ENCODE peak calls at places on chromosomes 5 and 9, in eight cellular contexts. I is DND-41, V is hepatocyte, E is A673, O is fibroblast of lung, U is AG10803, T is foreskin fibroblast, H is lower lobe of right lung. M is an unnamed sample.
A peak's percentile ranks its signal among the peaks of the same experiment; 100 is the strongest.

GRCh38 chr5:43425965-43426364 is 13.8 kb upstream of the CCL28 start:
- DNase-seq in V (peak; percentile 25), I (no peak), H (no peak), O (peak; percentile 98), U (peak; percentile 74), E (no peak), T (peak; percentile 84), M (peak; percentile 82)

GRCh38 chr9:88280816-88281382 is 107.3 kb upstream of the SPIN1 start:
- DNase-seq in U (no peak), T (no peak), V (no peak), O (peak; percentile 80), I (peak; percentile 17), E (no peak), H (no peak), M (peak; percentile 49)

GRCh38 chr5:112546946-112547647 is 128.0 kb upstream of the EPB41L4A start:
- DNase-seq in V (no peak), T (no peak), H (no peak), U (no peak), I (no peak), O (no peak), E (peak; percentile 7), M (no peak)

GRCh38 chr9:121906074-121906520 is 187.0 kb downstream of the TTLL11 start:
- DNase-seq in T (peak; percentile 74), H (no peak), O (no peak), I (no peak), E (peak; percentile 26), U (peak; percentile 95), V (no peak), M (peak; percentile 74)

GRCh38 chr5:178312900-178313299 is 80.3 kb upstream of the PHYKPL start:
- DNase-seq in E (no peak), T (no peak), U (no peak), H (peak; percentile 75), O (no peak), V (no peak), I (no peak), M (peak; percentile 4)

GRCh38 chr5:107781451-107781850 is 110.7 kb upstream of the EFNA5 start:
- DNase-seq in H (no peak), I (no peak), U (no peak), T (no peak), O (peak; percentile 70), V (no peak), E (no peak), M (peak; percentile 14)

GRCh38 chr5:38189031-38189632 is 69.2 kb upstream of the EGFLAM start:
- DNase-seq in T (no peak), U (peak; percentile 1), V (peak; percentile 22), H (no peak), E (no peak), I (no peak), O (no peak), M (no peak)

GRCh38 chr9:119961774-119962408 is 592.7 kb upstream of the BRINP1 start:
- DNase-seq in I (no peak), U (no peak), H (peak; percentile 56), V (peak; percentile 71), O (no peak), E (peak; percentile 38), T (peak; percentile 33), M (peak; percentile 45)

GRCh38 chr5:179795049-179795862 is 1.5 kb downstream of the LTC4S start:
- DNase-seq in I (no peak), O (no peak), U (no peak), T (no peak), V (peak; percentile 63), E (no peak), H (peak; percentile 65), M (no peak)

GRCh38 chr5:141506381-141507155 is 17.7 kb downstream of the PCDHGC5 start:
- DNase-seq in O (no peak), V (no peak), E (no peak), I (no peak), H (no peak), U (no peak), T (no peak), M (no peak)

GRCh38 chr9:89446440-89447310 is 51.2 kb downstream of the SEMA4D start:
- DNase-seq in O (no peak), H (no peak), U (no peak), I (no peak), V (no peak), E (no peak), T (no peak), M (no peak)

GRCh38 chr9:96020822-96021615 is 145.5 kb downstream of the ERCC6L2 start:
- DNase-seq in T (peak; percentile 52), U (no peak), O (no peak), V (peak; percentile 50), I (no peak), E (peak; percentile 41), H (no peak), M (no peak)

GRCh38 chr5:95808686-95809413 is 13.7 kb downstream of the GLRX start:
- DNase-seq in V (peak; percentile 73), I (peak; percentile 91), E (peak; percentile 96), H (peak; percentile 66), O (no peak), T (peak; percentile 88), U (peak; percentile 72), M (peak; percentile 90)

GRCh38 chr5:131932235-131932634 is 13.2 kb downstream of the MEIKIN start:
- DNase-seq in H (no peak), U (no peak), T (no peak), E (no peak), O (no peak), I (no peak), V (no peak), M (no peak)

GRCh38 chr9:136268318-136268717 is 22.7 kb upstream of the QSOX2 start:
- DNase-seq in O (no peak), H (no peak), V (peak; percentile 32), T (peak; percentile 45), I (no peak), E (no peak), U (no peak), M (no peak)

GRCh38 chr5:138444078-138444773 is 5.4 kb downstream of the REEP2 start:
- DNase-seq in O (no peak), E (no peak), U (no peak), I (no peak), T (no peak), H (no peak), V (no peak), M (no peak)

GRCh38 chr5:83554133-83554532 is 82.6 kb downstream of the VCAN start:
- DNase-seq in O (no peak), E (no peak), V (no peak), T (no peak), U (no peak), H (no peak), I (no peak), M (no peak)

GRCh38 chr5:59358497-59358896 is 535.0 kb downstream of the PDE4D start:
- DNase-seq in H (no peak), U (no peak), O (peak; percentile 59), T (peak; percentile 50), I (no peak), V (peak; percentile 58), E (no peak), M (peak; percentile 11)

GRCh38 chr5:97134634-97135033 is 7.8 kb downstream of the LIX1 start:
- DNase-seq in E (no peak), H (no peak), T (no peak), U (no peak), O (no peak), V (no peak), I (no peak), M (no peak)

GRCh38 chr9:130430734-130431535 is 13.8 kb upstream of the ASS1 start:
- DNase-seq in T (no peak), H (no peak), E (no peak), I (no peak), O (no peak), U (no peak), V (no peak), M (no peak)

GRCh38 chr5:18465833-18466681 is 831.8 kb downstream of the TAF11L14 start:
- DNase-seq in H (no peak), I (peak; percentile 45), E (peak; percentile 77), O (peak; percentile 43), V (peak; percentile 62), T (peak; percentile 2), U (peak; percentile 45), M (peak; percentile 46)

DNA sequence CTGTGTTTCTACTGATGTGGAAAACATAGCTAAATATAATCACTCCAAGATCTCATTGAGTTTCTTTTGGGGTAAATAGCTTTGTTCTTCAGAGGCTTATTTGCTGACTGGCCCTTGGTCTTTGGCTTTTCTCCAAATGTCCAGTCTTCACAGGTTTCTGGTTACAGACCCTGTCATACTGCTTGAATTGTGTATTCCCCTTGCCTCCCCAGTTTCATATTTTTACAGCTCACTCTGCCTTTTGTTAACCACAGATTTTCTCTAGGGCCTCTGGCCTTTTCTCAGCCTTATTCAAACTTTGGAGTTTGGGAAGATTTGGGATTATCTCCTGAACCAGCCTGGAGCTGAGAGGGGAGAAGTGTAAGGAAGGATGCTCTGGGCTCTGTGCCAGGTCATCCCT is 23.9 kb downstream of the ISOC1 start:
- DNase-seq in U (no peak), H (no peak), O (peak; percentile 22), I (no peak), E (no peak), V (no peak), T (no peak), M (peak; percentile 19)
- H3K4me3 ChIP-seq in U (no peak overlapping the region), H (no peak overlapping the region), O (no peak overlapping the region), I (no peak overlapping the region), E (no peak overlapping the region), V (no peak overlapping the region), T (no peak overlapping the region), M (no peak overlapping the region)

GRCh38 chr5:23977365-23977764 is 470.0 kb downstream of the PRDM9 start:
- DNase-seq in E (no peak), T (no peak), H (no peak), O (no peak), I (no peak), U (no peak), V (no peak), M (no peak)

DNA sequence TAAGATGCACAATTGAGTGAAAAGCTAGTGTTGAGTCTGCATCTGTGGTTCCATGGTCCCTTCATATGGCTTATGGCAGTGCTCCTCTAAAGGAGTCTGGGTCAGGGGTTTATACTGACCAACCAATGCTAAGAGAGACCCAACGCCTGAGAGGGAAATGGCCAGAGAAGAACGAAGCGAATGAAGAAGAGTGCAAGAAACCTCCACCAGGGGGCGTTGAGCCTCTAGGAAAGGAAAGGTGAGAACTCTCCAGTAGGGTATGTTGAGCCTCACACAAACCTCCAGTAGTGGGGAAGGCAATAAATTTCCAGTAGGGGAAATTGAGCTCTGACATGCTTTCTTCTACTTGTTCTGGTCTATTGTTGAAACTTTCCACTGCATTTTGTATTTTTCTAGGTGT is 470.6 kb downstream of the PRDM9 start:
- DNase-seq in O (no peak), I (peak; percentile 16), H (no peak), E (peak; percentile 60), T (peak; percentile 1), V (peak; percentile 80), U (no peak), M (no peak)
- TF ChIP-seq CTCF in O (no peak), I (peak; percentile 46), H (peak; percentile 16), E (peak; percentile 54), T (no peak), V (peak; percentile 60), U (peak; percentile 34), M (peak; percentile 28)

GRCh38 chr9:77957652-77958051 is 74.0 kb downstream of the GNAQ start:
- DNase-seq in V (no peak), E (no peak), U (no peak), H (no peak), I (peak; percentile 35), O (no peak), T (no peak), M (no peak)
- H3K4me3 ChIP-seq in V (no peak overlapping the region), E (no peak overlapping the region), U (no peak overlapping the region), H (no peak overlapping the region), I (no peak overlapping the region), O (no peak overlapping the region), T (no peak overlapping the region), M (no peak overlapping the region)

GRCh38 chr5:63960646-63961045 is 1.6 kb downstream of the HTR1A start:
- DNase-seq in U (no peak), H (no peak), I (no peak), T (no peak), E (no peak), O (no peak), V (no peak), M (no peak)
- TF ChIP-seq CTCF in U (no peak), H (no peak), I (no peak), T (no peak), E (no peak), O (no peak), V (no peak), M (no peak)